ENCODE peak calls at places on chromosomes 12 and 14, in seven cellular contexts. C is thoracic aorta, Q is NT2/D1, T is ascending aorta, U is fibroblast of pulmonary artery, D is testis, H is upper lobe of right lung. B is an unnamed sample.

GRCh38 chr14:56487761-56488160 is 91.8 kb upstream of the TMEM260 start:
- DNase-seq in C (no peak), H (no peak), D (no peak), U (peak), Q (no peak), T (no peak), B (no peak)

GRCh38 chr12:130212384-130212783 is 50.1 kb downstream of the FZD10 start:
- DNase-seq in H (no peak), U (no peak), T (no peak), C (no peak), Q (no peak), D (no peak), B (no peak)

GRCh38 chr12:52347016-52347415 is 20.3 kb downstream of the KRT85 start:
- DNase-seq in Q (no peak), C (no peak), H (no peak), D (no peak), T (no peak), U (no peak), B (no peak)

GRCh38 chr12:76713986-76714385 is 49.9 kb upstream of the ZDHHC17 start:
- DNase-seq in C (no peak), T (no peak), H (no peak), Q (no peak), U (no peak), D (no peak), B (no peak)

GRCh38 chr12:51103977-51104376 is 20.6 kb upstream of the CSRNP2 start:
- DNase-seq in Q (no peak), H (no peak), C (no peak), D (no peak), U (no peak), T (no peak), B (no peak)

GRCh38 chr14:59278111-59278510 is 89.6 kb downstream of the DAAM1 start:
- DNase-seq in Q (no peak), U (peak), H (no peak), D (no peak), C (no peak), T (no peak), B (no peak)

GRCh38 chr12:65420941-65421340 is 142.5 kb downstream of the MSRB3 start:
- DNase-seq in D (no peak), H (no peak), C (no peak), U (no peak), T (no peak), Q (no peak), B (no peak)

GRCh38 chr12:27164330-27165045 is 79.6 kb upstream of the STK38L start:
- DNase-seq in H (no peak), Q (no peak), C (no peak), D (no peak), T (no peak), U (no peak), B (no peak)

GRCh38 chr12:388547-389137 is 478 bp downstream of the KDM5A start:
- DNase-seq in U (peak), Q (peak), H (peak), T (no peak), D (peak), C (no peak), B (peak)

GRCh38 chr14:73463411-73463810 is 5.1 kb upstream of the NUMB start:
- DNase-seq in D (no peak), Q (no peak), H (no peak), T (peak), C (peak), U (peak), B (no peak)

GRCh38 chr12:131610181-131610580 is 100.7 kb upstream of the SFSWAP start:
- DNase-seq in T (no peak), U (no peak), D (no peak), Q (no peak), H (no peak), C (no peak), B (no peak)

GRCh38 chr12:124923906-124924734 is 9.7 kb upstream of the UBC start:
- DNase-seq in H (no peak), Q (peak), T (no peak), D (no peak), U (peak), C (no peak), B (no peak)

GRCh38 chr14:63840981-63841380 is 11.8 kb upstream of the SYNE2 start:
- DNase-seq in H (peak), D (peak), Q (peak), C (no peak), T (no peak), U (no peak), B (no peak)

GRCh38 chr12:70535896-70536374 is 101.3 kb downstream of the PTPRB start:
- DNase-seq in U (peak), Q (no peak), T (no peak), D (peak), H (no peak), C (no peak), B (no peak)

GRCh38 chr12:46722737-46723136 is 103.1 kb downstream of the SLC38A4 start:
- DNase-seq in D (no peak), H (no peak), U (peak), Q (no peak), T (no peak), C (no peak), B (no peak)

GRCh38 chr12:120229071-120229582 is 28.2 kb upstream of the RPLP0 start:
- DNase-seq in H (no peak), Q (no peak), C (no peak), D (peak), T (no peak), U (no peak), B (no peak)

GRCh38 chr12:93381183-93381975 is 3.7 kb downstream of the NUDT4 start:
- DNase-seq in T (no peak), C (no peak), U (no peak), Q (no peak), H (no peak), D (no peak), B (no peak)

GRCh38 chr12:115308918-115309317 is 624.9 kb upstream of the TBX3 start:
- DNase-seq in C (no peak), Q (no peak), D (no peak), T (no peak), U (peak), H (no peak), B (no peak)

GRCh38 chr12:2395352-2395977 is 342.7 kb downstream of the CACNA1C start:
- DNase-seq in C (no peak), Q (peak), T (no peak), H (peak), D (peak), U (peak), B (peak)

GRCh38 chr14:91220581-91221000 is 23.9 kb downstream of the GPR68 start:
- DNase-seq in C (no peak), U (no peak), H (peak), D (no peak), Q (no peak), T (no peak), B (no peak)

GRCh38 chr14:73491256-73491976 is 683 bp downstream of the RIOX1 start:
- DNase-seq in Q (no peak), T (peak), D (peak), U (peak), H (peak), C (peak), B (peak)

DNA sequence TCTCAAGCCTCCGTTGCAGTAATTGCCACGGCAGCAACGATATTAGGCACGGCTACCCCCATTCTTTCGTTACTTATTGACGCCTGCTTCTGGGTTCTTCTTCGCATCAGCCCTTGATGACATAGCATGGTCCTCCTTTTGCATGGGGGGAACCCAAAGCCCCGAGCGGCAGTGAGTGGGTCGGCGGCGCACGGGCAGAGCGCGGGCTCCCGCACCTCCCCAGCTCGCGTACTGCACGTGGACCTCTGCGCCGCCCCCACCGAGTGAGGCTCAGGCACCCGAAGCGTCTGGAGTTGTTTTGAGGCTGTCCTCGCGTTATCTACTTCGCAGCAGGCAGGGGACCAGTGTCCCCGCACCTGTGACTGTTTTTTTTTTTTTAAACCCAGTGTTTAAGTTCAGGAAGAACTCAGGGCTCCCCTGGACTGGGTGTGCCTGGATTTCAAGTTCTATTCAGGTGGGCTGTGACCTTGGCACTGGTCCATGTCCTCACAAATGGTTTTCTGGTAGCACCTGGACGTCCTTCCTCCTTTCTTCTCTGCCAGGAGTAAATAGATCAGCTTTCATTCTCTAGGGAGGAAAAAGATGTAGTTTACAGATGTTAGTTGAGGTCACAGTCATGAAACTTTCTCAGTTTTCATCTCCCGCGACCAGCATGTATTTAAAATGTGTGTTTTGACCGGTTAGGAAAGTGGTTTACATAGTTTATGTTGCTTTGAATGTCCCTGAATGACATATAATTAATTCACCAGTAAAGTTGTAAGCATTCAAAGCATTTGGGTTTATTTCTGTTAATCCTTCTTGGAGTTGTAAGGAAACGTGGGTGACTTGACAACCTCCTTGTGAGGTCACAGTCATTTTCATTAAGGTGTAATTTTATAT is 1.4 kb upstream of the FOXN4 start:
- DNase-seq in C (no peak), U (no peak), Q (no peak), H (no peak), T (no peak), D (peak), B (no peak)
- H3K4me3 ChIP-seq in C (peak), U (no peak), Q (peak), H (peak), T (peak), D (peak), B (peak)

GRCh38 chr14:50529288-50530179 is 2.8 kb downstream of the MAP4K5 start:
- DNase-seq in T (no peak), D (no peak), H (no peak), C (no peak), Q (no peak), U (no peak), B (no peak)

GRCh38 chr14:50531595-50532501 is 521 bp downstream of the MAP4K5 start:
- DNase-seq in H (peak), T (peak), U (peak), C (peak), Q (peak), D (peak), B (peak)

GRCh38 chr14:50532502-50533313 is at the start of gene MAP4K5:
- DNase-seq in C (peak), Q (peak), U (peak), T (peak), D (peak), H (peak), B (peak)

GRCh38 chr14:50530794-50531193 is 1.6 kb downstream of the MAP4K5 start:
- DNase-seq in Q (no peak), U (no peak), D (no peak), C (no peak), T (no peak), H (no peak), B (no peak)

GRCh38 chr14:50530358-50530757 is 2.0 kb downstream of the MAP4K5 start:
- DNase-seq in H (no peak), C (no peak), D (no peak), U (peak), T (no peak), Q (no peak), B (no peak)
- H3K4me3 ChIP-seq in H (peak), C (peak), D (no peak), U (peak), T (no peak), Q (no peak), B (no peak)

GRCh38 chr12:84058136-84058535 is 854.5 kb downstream of the SLC6A15 start:
- DNase-seq in D (peak), T (no peak), Q (no peak), H (no peak), C (no peak), U (no peak), B (no peak)
- H3K4me3 ChIP-seq in D (no peak), T (no peak), Q (no peak), H (no peak), C (no peak), U (no peak), B (no peak)

GRCh38 chr12:49206389-49206788 is 17.5 kb upstream of the TUBA1A start:
- DNase-seq in H (no peak), D (no peak), Q (no peak), T (no peak), U (no peak), C (no peak), B (no peak)

GRCh38 chr12:49198431-49199155 is 9.7 kb upstream of the TUBA1A start:
- DNase-seq in T (peak), U (peak), Q (peak), D (no peak), C (no peak), H (no peak), B (peak)

GRCh38 chr12:49195734-49196133 is 6.9 kb upstream of the TUBA1A start:
- DNase-seq in U (no peak), Q (no peak), H (no peak), C (no peak), D (no peak), T (no peak), B (no peak)

GRCh38 chr12:49201595-49202295 is 12.9 kb upstream of the TUBA1A start:
- DNase-seq in C (no peak), H (no peak), T (peak), U (peak), D (no peak), Q (no peak), B (no peak)

DNA sequence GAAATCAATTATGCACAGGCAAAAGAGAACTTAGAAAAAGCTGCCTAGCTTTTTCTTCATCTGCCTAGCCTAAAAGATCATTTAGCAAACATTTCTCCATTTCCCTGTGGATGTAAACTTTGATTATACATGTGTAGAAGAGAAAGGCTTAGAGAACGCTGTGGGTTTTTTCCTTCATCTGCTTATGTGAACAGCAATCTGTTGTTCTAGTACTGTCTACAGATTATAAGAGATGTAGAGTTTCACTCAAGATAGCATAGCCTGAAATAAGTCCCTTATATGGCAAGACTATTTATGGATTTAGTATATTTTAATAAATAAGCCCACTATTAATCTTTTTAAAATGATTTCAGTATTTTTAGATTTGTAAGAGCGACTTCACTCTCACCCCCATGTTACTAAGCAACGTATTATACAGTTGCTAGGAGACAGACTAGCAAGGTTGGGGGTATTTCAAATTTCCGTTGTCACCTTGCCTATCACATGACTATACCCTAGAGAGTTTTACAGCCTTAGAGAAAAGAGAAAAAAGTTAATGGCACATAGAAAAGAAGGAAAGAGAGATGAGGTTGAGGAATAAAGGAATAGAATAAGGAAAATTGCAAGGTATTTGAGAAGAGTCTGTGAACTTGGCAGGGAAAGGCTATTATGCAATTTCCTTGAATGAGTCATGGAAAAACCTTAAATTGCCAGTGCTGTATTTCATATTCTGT is 12.2 kb upstream of the TUBA1A start:
- DNase-seq in D (no peak), C (no peak), H (no peak), T (no peak), U (peak), Q (no peak), B (no peak)
- H3K4me3 ChIP-seq in D (no peak), C (peak), H (no peak), T (peak), U (peak), Q (no peak), B (no peak)

GRCh38 chr12:7373226-7373625 is 69.4 kb downstream of the ACSM4 start:
- DNase-seq in D (no peak), U (no peak), H (no peak), T (no peak), Q (no peak), C (no peak), B (no peak)

GRCh38 chr12:7376196-7376595 is 67.8 kb downstream of the CD163L1 start:
- DNase-seq in Q (no peak), D (no peak), H (no peak), T (no peak), U (peak), C (no peak), B (no peak)

GRCh38 chr12:7369274-7369729 is 65.4 kb downstream of the ACSM4 start:
- DNase-seq in C (no peak), H (no peak), T (no peak), Q (no peak), U (peak), D (no peak), B (no peak)

GRCh38 chr12:7375145-7375543 is 68.8 kb downstream of the CD163L1 start:
- DNase-seq in C (no peak), D (no peak), Q (no peak), H (no peak), T (no peak), U (no peak), B (no peak)

GRCh38 chr12:7374423-7375144 is 69.4 kb downstream of the CD163L1 start:
- DNase-seq in C (no peak), Q (peak), D (peak), U (peak), T (no peak), H (peak), B (peak)
- H3K4me3 ChIP-seq in C (no peak), Q (no peak), D (no peak), U (no peak), T (no peak), H (no peak), B (no peak)

GRCh38 chr12:16350682-16351081 is 3.2 kb downstream of the MGST1 start:
- DNase-seq in Q (no peak), T (no peak), H (peak), D (no peak), U (peak), C (no peak), B (no peak)
- H3K4me3 ChIP-seq in Q (no peak), T (no peak), H (peak), D (no peak), U (peak), C (no peak), B (peak)